ENCODE peak calls at places on chromosomes 16 and 17, in four cellular contexts. One of them, this sample, is unnamed. For H3K27me3, the result is how much of the 10 kb centered on the place peaks cover.

GRCh38 chr16:50286681-50287080 is 20.3 kb downstream of the ADCY7 start:
- DNase-seq in cardiac muscle cell: no peak
- DNase-seq in heart right ventricle: no peak
- DNase-seq in stomach: no peak
- DNase-seq in this sample: no peak

GRCh38 chr16:23754594-23755483 is at the start of gene CHP2:
- DNase-seq in cardiac muscle cell: peak
- DNase-seq in heart right ventricle: peak
- DNase-seq in stomach: no peak
- DNase-seq in this sample: no peak

GRCh38 chr17:65527381-65527780 is 34.1 kb downstream of the AXIN2 start:
- DNase-seq in cardiac muscle cell: no peak
- DNase-seq in heart right ventricle: no peak
- DNase-seq in stomach: no peak
- DNase-seq in this sample: no peak

GRCh38 chr17:36870618-36871002 is 66.7 kb upstream of the LHX1 start:
- DNase-seq in cardiac muscle cell: peak
- DNase-seq in heart right ventricle: no peak
- DNase-seq in stomach: no peak
- DNase-seq in this sample: no peak

GRCh38 chr16:84047206-84047605 is 4.6 kb upstream of the SLC38A8 start:
- DNase-seq in cardiac muscle cell: no peak
- DNase-seq in heart right ventricle: no peak
- DNase-seq in stomach: no peak
- DNase-seq in this sample: no peak

GRCh38 chr16:57279780-57280638 is 4.5 kb downstream of the PLLP start:
- DNase-seq in cardiac muscle cell: no peak
- DNase-seq in heart right ventricle: no peak
- DNase-seq in stomach: no peak
- DNase-seq in this sample: no peak

GRCh38 chr16:59848314-59848713 is 1114.2 kb upstream of the GOT2 start:
- DNase-seq in cardiac muscle cell: no peak
- DNase-seq in heart right ventricle: no peak
- DNase-seq in stomach: no peak
- DNase-seq in this sample: no peak

GRCh38 chr16:30950516-30951073 is 1.7 kb downstream of the ORAI3 start:
- DNase-seq in cardiac muscle cell: no peak
- DNase-seq in heart right ventricle: no peak
- DNase-seq in stomach: no peak
- DNase-seq in this sample: no peak

GRCh38 chr16:20622498-20622870 is 46.3 kb upstream of the ACSM2B start:
- DNase-seq in cardiac muscle cell: no peak
- DNase-seq in heart right ventricle: no peak
- DNase-seq in stomach: no peak
- DNase-seq in this sample: no peak

GRCh38 chr17:8290043-8290442 is 1.6 kb downstream of the RANGRF start:
- DNase-seq in cardiac muscle cell: no peak
- DNase-seq in heart right ventricle: no peak
- DNase-seq in stomach: no peak
- DNase-seq in this sample: peak

GRCh38 chr17:66829883-66830282 is 5.0 kb upstream of the CACNG5 start:
- DNase-seq in cardiac muscle cell: peak
- DNase-seq in heart right ventricle: no peak
- DNase-seq in stomach: no peak
- DNase-seq in this sample: no peak

GRCh38 chr16:87582221-87582965 is 19.9 kb upstream of the JPH3 start:
- DNase-seq in cardiac muscle cell: no peak
- DNase-seq in heart right ventricle: peak
- DNase-seq in stomach: no peak
- DNase-seq in this sample: no peak

GRCh38 chr17:77163521-77164280 is 22.9 kb downstream of the SEC14L1 start:
- DNase-seq in cardiac muscle cell: no peak
- DNase-seq in heart right ventricle: no peak
- DNase-seq in stomach: no peak
- DNase-seq in this sample: no peak

GRCh38 chr17:77160877-77161530 is 20.2 kb downstream of the SEC14L1 start:
- DNase-seq in cardiac muscle cell: no peak
- DNase-seq in heart right ventricle: no peak
- DNase-seq in stomach: no peak
- DNase-seq in this sample: no peak

GRCh38 chr17:77163001-77163400 is 22.2 kb downstream of the SEC14L1 start:
- DNase-seq in cardiac muscle cell: no peak
- DNase-seq in heart right ventricle: no peak
- DNase-seq in stomach: no peak
- DNase-seq in this sample: no peak

GRCh38 chr17:77161953-77162352 is 21.2 kb downstream of the SEC14L1 start:
- DNase-seq in cardiac muscle cell: no peak
- DNase-seq in heart right ventricle: no peak
- DNase-seq in stomach: no peak
- DNase-seq in this sample: no peak

DNA sequence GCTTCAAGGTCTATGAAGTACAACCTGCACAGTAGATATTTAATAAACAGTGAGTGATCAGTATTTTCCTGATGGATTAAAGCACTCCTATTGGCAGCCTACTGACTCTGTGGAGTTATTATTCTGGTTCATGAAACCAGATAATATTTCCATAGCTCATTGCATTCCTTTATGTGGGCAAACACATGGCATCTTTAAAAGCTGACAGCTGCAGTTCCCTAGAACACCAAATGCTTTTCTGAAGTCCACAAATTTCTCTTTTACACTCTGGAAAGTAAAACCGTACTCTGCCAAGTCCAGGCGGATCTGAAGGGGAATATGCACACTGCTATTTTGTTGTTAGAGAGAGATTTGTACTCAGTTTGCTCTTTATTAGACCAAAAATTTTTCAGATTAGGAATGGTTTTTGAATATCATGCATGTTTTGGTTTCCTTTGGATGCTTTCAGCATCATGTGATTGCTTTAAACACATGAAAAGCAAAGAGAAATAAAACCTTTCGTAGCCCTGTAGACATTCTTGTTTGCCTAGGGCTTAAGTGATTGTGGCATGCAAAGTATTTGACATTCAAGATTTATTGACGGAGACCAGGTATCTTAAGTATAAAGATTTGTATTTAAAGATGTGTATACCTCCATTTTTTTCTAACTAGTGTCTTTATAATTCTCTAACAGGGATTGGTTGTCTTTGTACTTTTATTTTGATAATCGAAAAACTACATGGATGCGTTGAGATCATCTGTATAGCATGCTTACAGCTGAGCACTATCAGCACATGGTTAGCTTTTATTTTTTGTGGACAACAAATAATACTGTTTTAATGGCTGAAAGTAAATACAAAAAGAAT is 19.5 kb downstream of the SEC14L1 start:
- DNase-seq in cardiac muscle cell: no peak
- DNase-seq in heart right ventricle: no peak
- DNase-seq in stomach: no peak
- DNase-seq in this sample: no peak
- TF ChIP-seq CTCF in cardiac muscle cell: no peak
- TF ChIP-seq CTCF in heart right ventricle: no peak
- TF ChIP-seq CTCF in stomach: no peak
- TF ChIP-seq CTCF in this sample: no peak

GRCh38 chr17:48603959-48604769 is 622 bp downstream of the HOXB6 start:
- DNase-seq in cardiac muscle cell: no peak
- DNase-seq in heart right ventricle: no peak
- DNase-seq in stomach: no peak
- DNase-seq in this sample: no peak
- H3K27me3 ChIP-seq in cardiac muscle cell: half or more
- H3K27me3 ChIP-seq in heart right ventricle: half or more
- H3K27me3 ChIP-seq in stomach: under half
- H3K27me3 ChIP-seq in this sample: half or more

GRCh38 chr17:82668024-82668630 is 19.9 kb upstream of the WDR45B start:
- DNase-seq in cardiac muscle cell: no peak
- DNase-seq in heart right ventricle: no peak
- DNase-seq in stomach: no peak
- DNase-seq in this sample: no peak

GRCh38 chr17:82666931-82667667 is 18.9 kb upstream of the WDR45B start:
- DNase-seq in cardiac muscle cell: no peak
- DNase-seq in heart right ventricle: no peak
- DNase-seq in stomach: no peak
- DNase-seq in this sample: no peak

GRCh38 chr17:82670661-82671060 is 22.4 kb upstream of the WDR45B start:
- DNase-seq in cardiac muscle cell: no peak
- DNase-seq in heart right ventricle: no peak
- DNase-seq in stomach: no peak
- DNase-seq in this sample: no peak

GRCh38 chr17:82667668-82668000 is 19.4 kb upstream of the WDR45B start:
- DNase-seq in cardiac muscle cell: no peak
- DNase-seq in heart right ventricle: no peak
- DNase-seq in stomach: no peak
- DNase-seq in this sample: no peak

GRCh38 chr17:82668631-82669099 is 20.4 kb upstream of the WDR45B start:
- DNase-seq in cardiac muscle cell: peak
- DNase-seq in heart right ventricle: peak
- DNase-seq in stomach: peak
- DNase-seq in this sample: peak
- TF ChIP-seq CTCF in cardiac muscle cell: peak
- TF ChIP-seq CTCF in heart right ventricle: peak
- TF ChIP-seq CTCF in stomach: peak
- TF ChIP-seq CTCF in this sample: peak

DNA sequence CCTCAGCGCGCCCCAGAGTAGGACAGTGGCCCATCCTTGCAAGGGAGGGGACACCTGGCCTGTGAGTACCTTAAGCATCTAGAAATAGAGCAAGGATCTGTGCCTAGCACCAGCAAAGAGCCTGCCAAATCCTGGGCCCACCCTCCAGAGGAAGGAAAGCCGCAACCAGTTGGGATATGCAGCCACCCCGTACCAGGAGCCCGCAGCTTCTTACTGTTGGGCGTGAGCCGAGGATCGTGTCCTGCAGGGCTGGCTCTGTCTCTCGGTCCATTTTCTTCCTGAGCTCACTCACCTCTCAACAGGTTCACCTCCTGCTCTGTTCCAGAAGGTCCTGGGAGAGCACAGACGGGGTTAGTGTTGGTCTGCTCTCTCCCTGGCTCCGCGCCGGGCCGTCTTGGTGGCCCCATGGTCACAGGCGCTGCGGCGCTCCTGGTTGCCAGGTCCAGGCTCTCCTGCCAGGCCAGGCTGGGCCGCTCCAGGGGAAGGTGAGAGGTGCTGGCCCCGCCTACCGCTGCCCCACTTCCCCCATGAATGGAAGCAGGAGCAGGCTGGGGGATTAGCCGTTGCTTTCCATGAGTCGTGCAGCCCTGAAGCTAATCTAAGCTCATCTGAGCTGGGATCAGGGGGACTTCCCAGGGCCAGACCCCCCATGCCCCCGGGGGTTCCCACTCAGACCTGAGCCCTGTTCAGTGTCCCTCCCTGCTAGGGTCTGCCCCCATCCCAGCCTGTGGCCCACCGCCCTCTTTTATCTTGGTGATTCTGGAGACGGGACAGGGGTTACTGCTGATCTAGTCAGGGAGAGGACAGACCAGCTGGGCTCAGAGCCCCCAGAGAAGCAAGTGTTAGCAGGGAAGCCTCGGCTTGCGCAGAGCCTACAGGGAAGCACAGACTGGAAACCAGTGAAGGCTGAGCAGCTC is 12.7 kb downstream of the ENDOV start:
- DNase-seq in cardiac muscle cell: no peak
- DNase-seq in heart right ventricle: no peak
- DNase-seq in stomach: no peak
- DNase-seq in this sample: no peak
- H3K27me3 ChIP-seq in cardiac muscle cell: under half
- H3K27me3 ChIP-seq in heart right ventricle: under half
- H3K27me3 ChIP-seq in stomach: under half
- H3K27me3 ChIP-seq in this sample: under half

GRCh38 chr17:1197781-1198490 is 18.2 kb upstream of the ABR start:
- DNase-seq in cardiac muscle cell: no peak
- DNase-seq in heart right ventricle: peak
- DNase-seq in stomach: peak
- DNase-seq in this sample: no peak
- TF ChIP-seq CTCF in cardiac muscle cell: no peak
- TF ChIP-seq CTCF in heart right ventricle: no peak
- TF ChIP-seq CTCF in stomach: no peak
- TF ChIP-seq CTCF in this sample: no peak

GRCh38 chr16:27402964-27403600 is 1.1 kb downstream of the IL21R start:
- DNase-seq in cardiac muscle cell: no peak
- DNase-seq in heart right ventricle: no peak
- DNase-seq in stomach: no peak
- DNase-seq in this sample: no peak
- H3K27me3 ChIP-seq in cardiac muscle cell: under half
- H3K27me3 ChIP-seq in heart right ventricle: under half
- H3K27me3 ChIP-seq in stomach: under half
- H3K27me3 ChIP-seq in this sample: under half

GRCh38 chr17:44006581-44007345 is 2.3 kb downstream of the NAGS start:
- DNase-seq in cardiac muscle cell: peak
- DNase-seq in heart right ventricle: peak
- DNase-seq in stomach: peak
- DNase-seq in this sample: peak
- TF ChIP-seq CTCF in cardiac muscle cell: peak
- TF ChIP-seq CTCF in heart right ventricle: peak
- TF ChIP-seq CTCF in stomach: peak
- TF ChIP-seq CTCF in this sample: peak

GRCh38 chr16:3188675-3188924 is 596 bp downstream of the OR1F1 start:
- DNase-seq in cardiac muscle cell: no peak
- DNase-seq in heart right ventricle: no peak
- DNase-seq in stomach: no peak
- DNase-seq in this sample: no peak

GRCh38 chr16:3186946-3187690 is 886 bp upstream of the OR1F1 start:
- DNase-seq in cardiac muscle cell: no peak
- DNase-seq in heart right ventricle: no peak
- DNase-seq in stomach: no peak
- DNase-seq in this sample: no peak

GRCh38 chr16:3189869-3190268 is 1.9 kb downstream of the OR1F1 start:
- DNase-seq in cardiac muscle cell: no peak
- DNase-seq in heart right ventricle: no peak
- DNase-seq in stomach: no peak
- DNase-seq in this sample: no peak

GRCh38 chr16:3188925-3189825 is 1.2 kb downstream of the OR1F1 start:
- DNase-seq in cardiac muscle cell: peak
- DNase-seq in heart right ventricle: no peak
- DNase-seq in stomach: no peak
- DNase-seq in this sample: peak

GRCh38 chr16:3187798-3188674 is at the start of gene OR1F1:
- DNase-seq in cardiac muscle cell: peak
- DNase-seq in heart right ventricle: no peak
- DNase-seq in stomach: no peak
- DNase-seq in this sample: peak
- H3K27me3 ChIP-seq in cardiac muscle cell: half or more
- H3K27me3 ChIP-seq in heart right ventricle: half or more
- H3K27me3 ChIP-seq in stomach: half or more
- H3K27me3 ChIP-seq in this sample: under half

This sample was measured in bronchial epithelial cell.